ENCODE peak calls at places on chromosome 21, in four cellular contexts. One of them, this sample, is unnamed.

GRCh38 chr21:34072145-34073031 is 990 bp upstream of the MRPS6 start:
- DNase-seq in H9: no peak
- DNase-seq in neuronal stem cell: no peak
- DNase-seq in mesenchymal stem cell: no peak
- DNase-seq in this sample: no peak

GRCh38 chr21:33811147-33812024 is 104.2 kb downstream of the ATP5PO start:
- DNase-seq in H9: no peak
- DNase-seq in neuronal stem cell: no peak
- DNase-seq in mesenchymal stem cell: no peak
- DNase-seq in this sample: no peak

GRCh38 chr21:34031835-34032370 is 41.5 kb upstream of the MRPS6 start:
- DNase-seq in H9: no peak
- DNase-seq in neuronal stem cell: no peak
- DNase-seq in mesenchymal stem cell: no peak
- DNase-seq in this sample: no peak

GRCh38 chr21:28644762-28645161 is 347.9 kb downstream of the LTN1 start:
- DNase-seq in H9: no peak
- DNase-seq in neuronal stem cell: no peak
- DNase-seq in mesenchymal stem cell: no peak
- DNase-seq in this sample: no peak

GRCh38 chr21:29077651-29078090 is 4.2 kb upstream of the CCT8 start:
- DNase-seq in H9: no peak
- DNase-seq in neuronal stem cell: no peak
- DNase-seq in mesenchymal stem cell: no peak
- DNase-seq in this sample: peak

GRCh38 chr21:33998809-33999208 is 74.6 kb upstream of the MRPS6 start:
- DNase-seq in H9: no peak
- DNase-seq in neuronal stem cell: no peak
- DNase-seq in mesenchymal stem cell: no peak
- DNase-seq in this sample: no peak

GRCh38 chr21:44063151-44063912 is 43.9 kb upstream of the PWP2 start:
- DNase-seq in H9: no peak
- DNase-seq in neuronal stem cell: no peak
- DNase-seq in mesenchymal stem cell: no peak
- DNase-seq in this sample: no peak

GRCh38 chr21:24225432-24225831 is 1381.8 kb downstream of the MRPL39 start:
- DNase-seq in H9: no peak
- DNase-seq in neuronal stem cell: no peak
- DNase-seq in mesenchymal stem cell: no peak
- DNase-seq in this sample: peak

GRCh38 chr21:27061783-27062182 is 94.9 kb upstream of the ADAMTS5 start:
- DNase-seq in H9: no peak
- DNase-seq in neuronal stem cell: no peak
- DNase-seq in mesenchymal stem cell: no peak
- DNase-seq in this sample: no peak

GRCh38 chr21:18285379-18285778 is 40.7 kb downstream of the CHODL start:
- DNase-seq in H9: no peak
- DNase-seq in neuronal stem cell: no peak
- DNase-seq in mesenchymal stem cell: no peak
- DNase-seq in this sample: no peak

GRCh38 chr21:39317134-39318090 is 4.0 kb upstream of the BRWD1 start:
- DNase-seq in H9: no peak
- DNase-seq in neuronal stem cell: no peak
- DNase-seq in mesenchymal stem cell: no peak
- DNase-seq in this sample: no peak

GRCh38 chr21:43291347-43291950 is 122.6 kb downstream of the CRYAA start:
- DNase-seq in H9: no peak
- DNase-seq in neuronal stem cell: no peak
- DNase-seq in mesenchymal stem cell: no peak
- DNase-seq in this sample: no peak

GRCh38 chr21:29499734-29500343 is 201.1 kb downstream of the BACH1 start:
- DNase-seq in H9: peak
- DNase-seq in neuronal stem cell: no peak
- DNase-seq in mesenchymal stem cell: peak
- DNase-seq in this sample: no peak

GRCh38 chr21:38956791-38957571 is 151.3 kb downstream of the ETS2 start:
- DNase-seq in H9: no peak
- DNase-seq in neuronal stem cell: no peak
- DNase-seq in mesenchymal stem cell: peak
- DNase-seq in this sample: peak

GRCh38 chr21:34579411-34579810 is 35.5 kb downstream of the RCAN1 start:
- DNase-seq in H9: no peak
- DNase-seq in neuronal stem cell: no peak
- DNase-seq in mesenchymal stem cell: peak
- DNase-seq in this sample: peak

GRCh38 chr21:38494254-38494648 is 4.0 kb downstream of the ERG start:
- DNase-seq in H9: no peak
- DNase-seq in neuronal stem cell: no peak
- DNase-seq in mesenchymal stem cell: no peak
- DNase-seq in this sample: no peak

GRCh38 chr21:35202431-35202830 is 153.3 kb upstream of the RUNX1 start:
- DNase-seq in H9: no peak
- DNase-seq in neuronal stem cell: no peak
- DNase-seq in mesenchymal stem cell: peak
- DNase-seq in this sample: peak

GRCh38 chr21:15379776-15380175 is 315.0 kb upstream of the NRIP1 start:
- DNase-seq in H9: no peak
- DNase-seq in neuronal stem cell: no peak
- DNase-seq in mesenchymal stem cell: no peak
- DNase-seq in this sample: no peak

GRCh38 chr21:29092102-29092959 is 18.9 kb upstream of the CCT8 start:
- DNase-seq in H9: no peak
- DNase-seq in neuronal stem cell: no peak
- DNase-seq in mesenchymal stem cell: peak
- DNase-seq in this sample: peak

GRCh38 chr21:41630249-41630648 is 122.3 kb upstream of the TMPRSS2 start:
- DNase-seq in H9: no peak
- DNase-seq in neuronal stem cell: no peak
- DNase-seq in mesenchymal stem cell: peak
- DNase-seq in this sample: peak

GRCh38 chr21:41895643-41896493 is 16.7 kb upstream of the PRDM15 start:
- DNase-seq in H9: peak
- DNase-seq in neuronal stem cell: no peak
- DNase-seq in mesenchymal stem cell: no peak
- DNase-seq in this sample: peak

GRCh38 chr21:31236528-31236927 is 107.5 kb downstream of the TIAM1 start:
- DNase-seq in H9: no peak
- DNase-seq in neuronal stem cell: no peak
- DNase-seq in mesenchymal stem cell: no peak
- DNase-seq in this sample: no peak

GRCh38 chr21:35563885-35564451 is 496.4 kb downstream of the SETD4 start:
- DNase-seq in H9: no peak
- DNase-seq in neuronal stem cell: no peak
- DNase-seq in mesenchymal stem cell: peak
- DNase-seq in this sample: peak

GRCh38 chr21:17524635-17525034 is 11.8 kb downstream of the CXADR start:
- DNase-seq in H9: no peak
- DNase-seq in neuronal stem cell: no peak
- DNase-seq in mesenchymal stem cell: no peak
- DNase-seq in this sample: no peak

GRCh38 chr21:40516336-40516735 is 330.6 kb downstream of the DSCAM start:
- DNase-seq in H9: no peak
- DNase-seq in neuronal stem cell: no peak
- DNase-seq in mesenchymal stem cell: no peak
- DNase-seq in this sample: no peak

GRCh38 chr21:39079617-39080016 is 103.6 kb downstream of the PSMG1 start:
- DNase-seq in H9: no peak
- DNase-seq in neuronal stem cell: no peak
- DNase-seq in mesenchymal stem cell: peak
- DNase-seq in this sample: peak

DNA sequence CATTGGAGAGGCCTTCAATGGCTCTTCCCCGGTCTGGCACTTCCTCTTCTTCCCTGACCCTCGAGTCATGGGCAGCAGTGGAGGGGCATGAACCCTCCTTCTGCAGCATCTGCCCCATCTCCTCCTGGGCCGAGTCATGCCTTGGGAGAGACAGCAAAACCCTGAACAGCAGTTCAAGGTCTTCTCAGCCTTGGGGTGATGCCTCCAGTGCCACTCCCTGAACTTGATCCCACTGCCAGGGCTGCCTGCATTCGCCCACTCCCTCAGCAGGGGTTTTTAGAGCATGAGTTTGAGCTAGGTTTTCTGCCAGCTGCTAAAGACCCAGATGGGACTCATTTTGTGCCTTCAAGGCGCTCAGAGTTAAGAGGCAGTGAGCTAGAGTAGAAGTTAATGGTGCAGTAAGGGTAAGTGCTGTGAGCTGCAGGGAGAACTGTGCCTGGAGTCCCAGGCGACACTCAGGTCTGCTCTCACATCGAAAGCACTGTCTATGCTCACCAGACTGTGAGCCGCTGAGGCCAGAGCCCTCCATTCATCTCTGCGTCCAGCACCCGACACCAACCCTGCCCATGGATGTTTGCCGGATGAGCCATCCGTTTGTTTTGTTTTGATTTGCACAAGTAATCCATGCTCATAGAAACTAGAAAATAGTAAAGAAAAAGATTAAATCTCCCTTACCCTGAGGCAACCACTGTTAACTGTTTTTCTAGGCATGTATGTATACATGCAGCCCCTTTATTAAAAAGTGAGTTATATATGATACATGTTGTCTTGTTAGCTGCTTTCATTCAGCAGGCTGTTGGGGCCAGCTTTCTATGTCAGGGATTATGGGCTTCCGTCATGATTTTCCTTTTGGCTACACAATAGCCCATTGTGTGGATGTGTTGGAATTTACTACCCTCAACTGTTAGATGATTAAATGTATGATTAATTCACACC is 67.9 kb downstream of the VPS26C start:
- DNase-seq in H9: no peak
- DNase-seq in neuronal stem cell: no peak
- DNase-seq in mesenchymal stem cell: peak
- DNase-seq in this sample: peak
- H4K8ac ChIP-seq in H9: no peak
- H4K8ac ChIP-seq in neuronal stem cell: no peak
- H4K8ac ChIP-seq in mesenchymal stem cell: no peak
- H4K8ac ChIP-seq in this sample: no peak

DNA sequence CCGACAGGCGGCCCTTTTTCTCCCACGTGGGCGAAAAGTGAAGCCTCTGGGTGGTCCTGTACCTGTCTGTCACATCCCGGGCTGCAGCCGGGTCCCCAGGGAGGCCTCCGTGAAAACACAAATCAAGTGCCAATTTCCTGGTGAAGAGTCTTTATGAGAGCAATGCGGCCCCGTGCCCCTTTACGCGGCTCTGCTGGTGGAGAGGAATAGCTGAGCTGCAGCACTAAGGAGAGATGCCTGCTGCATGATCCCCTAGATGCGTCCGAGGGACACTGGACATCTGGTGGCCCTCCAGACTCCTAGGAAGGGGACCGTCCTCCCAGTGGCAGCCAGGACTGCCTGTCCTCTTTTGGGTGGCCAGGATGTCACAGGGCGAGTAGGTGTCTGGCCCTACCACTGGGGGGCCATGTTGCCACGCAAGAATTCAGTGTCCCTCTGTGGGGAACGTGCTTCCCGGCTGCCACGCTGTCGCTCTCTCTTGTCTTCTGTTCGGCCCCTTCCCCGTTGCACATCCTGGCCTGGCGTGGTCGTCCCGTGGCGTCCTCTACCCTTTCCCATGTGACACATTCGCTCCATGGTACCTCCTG is 38.7 kb downstream of the COL18A1 start:
- DNase-seq in H9: no peak
- DNase-seq in neuronal stem cell: no peak
- DNase-seq in mesenchymal stem cell: no peak
- DNase-seq in this sample: no peak
- H4K8ac ChIP-seq in H9: no peak
- H4K8ac ChIP-seq in neuronal stem cell: no peak
- H4K8ac ChIP-seq in mesenchymal stem cell: no peak
- H4K8ac ChIP-seq in this sample: no peak

GRCh38 chr21:45060675-45061311 is 13.6 kb upstream of the ADARB1 start:
- DNase-seq in H9: no peak
- DNase-seq in neuronal stem cell: no peak
- DNase-seq in mesenchymal stem cell: no peak
- DNase-seq in this sample: no peak

GRCh38 chr21:45069085-45069484 is 5.3 kb upstream of the ADARB1 start:
- DNase-seq in H9: no peak
- DNase-seq in neuronal stem cell: no peak
- DNase-seq in mesenchymal stem cell: no peak
- DNase-seq in this sample: no peak

GRCh38 chr21:45064091-45064490 is 10.3 kb upstream of the ADARB1 start:
- DNase-seq in H9: peak
- DNase-seq in neuronal stem cell: no peak
- DNase-seq in mesenchymal stem cell: no peak
- DNase-seq in this sample: no peak

GRCh38 chr21:45067462-45068285 is 6.7 kb upstream of the ADARB1 start:
- DNase-seq in H9: no peak
- DNase-seq in neuronal stem cell: no peak
- DNase-seq in mesenchymal stem cell: no peak
- DNase-seq in this sample: no peak

DNA sequence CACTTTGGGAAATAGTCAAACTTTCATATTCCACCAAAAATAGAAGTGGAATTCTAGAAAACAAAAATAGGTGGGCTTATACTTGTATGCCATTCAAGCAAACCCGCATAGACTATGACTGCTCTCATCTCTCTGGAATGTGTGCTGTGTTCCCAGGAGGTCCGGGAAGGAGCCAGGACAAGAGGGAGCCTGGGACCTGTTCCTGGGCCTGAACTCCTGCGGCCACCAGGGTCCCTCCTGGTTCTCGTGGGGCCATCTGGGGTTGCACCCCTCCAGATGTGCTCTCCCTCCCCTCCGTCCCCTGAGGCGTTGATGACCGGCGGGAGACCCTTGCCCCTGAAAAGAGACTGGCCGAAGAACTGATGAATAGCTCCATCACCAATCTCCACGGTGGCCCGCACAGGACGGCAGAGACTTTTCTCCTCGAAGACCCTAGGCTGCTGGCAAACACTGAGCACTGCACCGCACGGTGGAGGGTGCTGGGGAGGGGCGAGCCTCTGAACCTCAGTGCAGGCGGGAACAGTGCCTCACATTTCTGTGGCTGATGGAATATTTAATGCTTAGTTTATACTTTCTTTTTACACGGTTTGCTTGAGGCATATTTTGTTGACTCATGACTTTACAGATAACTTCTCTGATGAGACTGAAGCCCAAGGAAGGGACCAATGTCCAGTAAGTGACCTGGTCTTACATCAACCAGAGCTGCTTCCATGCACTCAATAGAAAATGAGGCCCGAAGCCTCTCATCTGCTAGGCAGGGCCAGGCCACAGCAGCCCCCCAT is 9.6 kb upstream of the ADARB1 start:
- DNase-seq in H9: peak
- DNase-seq in neuronal stem cell: no peak
- DNase-seq in mesenchymal stem cell: no peak
- DNase-seq in this sample: no peak
- H4K8ac ChIP-seq in H9: no peak
- H4K8ac ChIP-seq in neuronal stem cell: no peak
- H4K8ac ChIP-seq in mesenchymal stem cell: no peak
- H4K8ac ChIP-seq in this sample: no peak

DNA sequence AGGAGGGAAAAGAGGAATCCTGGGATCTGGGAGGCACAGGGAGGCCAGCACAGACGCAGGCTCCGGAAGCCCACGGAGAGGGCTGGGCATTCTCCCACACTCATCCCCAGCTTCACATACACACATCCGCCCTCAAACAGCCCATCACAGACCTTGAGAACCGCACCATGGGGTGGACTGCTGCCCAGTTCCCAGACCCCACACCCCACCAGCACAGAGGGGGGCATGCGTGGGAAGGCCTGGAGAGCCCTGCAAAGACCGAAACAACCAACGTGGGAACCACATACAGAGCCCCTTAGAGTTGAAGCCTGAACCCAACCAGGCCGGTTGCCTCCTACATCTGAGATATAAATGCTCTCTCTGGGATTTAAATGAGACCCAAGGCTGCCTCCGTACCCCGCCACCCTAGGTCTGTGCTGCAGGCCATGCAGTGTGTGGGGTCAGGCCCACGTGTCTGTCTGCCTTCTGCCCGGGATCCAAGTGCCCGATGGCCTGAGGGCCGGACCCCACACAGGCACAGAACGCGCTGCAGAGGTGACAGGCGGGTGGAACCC is 126.2 kb upstream of the COL6A1 start:
- DNase-seq in H9: peak
- DNase-seq in neuronal stem cell: no peak
- DNase-seq in mesenchymal stem cell: no peak
- DNase-seq in this sample: no peak
- H4K8ac ChIP-seq in H9: no peak
- H4K8ac ChIP-seq in neuronal stem cell: no peak
- H4K8ac ChIP-seq in mesenchymal stem cell: peak
- H4K8ac ChIP-seq in this sample: peak